ENCODE peak calls at places on chromosomes 1 and 21, in seven cellular contexts. L, R, P, Y, J, O and N are unnamed samples.

GRCh38 chr1:29267341-29268070 is 31.2 kb downstream of the PTPRU start:
- DNase-seq in P (no peak), R (no peak), Y (no peak), J (no peak), L (no peak), O (no peak), N (no peak)

GRCh38 chr21:38247738-38248509 is 8.9 kb upstream of the KCNJ15 start:
- DNase-seq in L (no peak), P (no peak), J (no peak), R (no peak), O (no peak), Y (no peak), N (no peak)

GRCh38 chr1:198935371-198935921 is 296.6 kb downstream of the PTPRC start:
- DNase-seq in J (peak; percentile 2), R (peak; percentile 80), Y (peak; percentile 72), L (peak; percentile 26), P (peak; percentile 92), O (peak; percentile 33), N (no peak)

GRCh38 chr1:211326140-211326527 is 499 bp upstream of the TRAF5 start:
- DNase-seq in Y (no peak), P (peak; percentile 21), J (no peak), O (no peak), R (no peak), L (no peak), N (no peak)

GRCh38 chr1:248404024-248404423 is 1.2 kb downstream of the OR2T1 start:
- DNase-seq in R (no peak), J (peak; percentile 9), P (peak; percentile 30), O (no peak), Y (no peak), L (no peak), N (no peak)

GRCh38 chr21:32733356-32733755 is 5.5 kb upstream of the SYNJ1 start:
- DNase-seq in R (no peak), Y (no peak), J (no peak), O (no peak), P (no peak), L (no peak), N (no peak)

GRCh38 chr1:184212649-184213314 is 161.3 kb downstream of the TSEN15 start:
- DNase-seq in P (peak; percentile 58), L (peak; percentile 43), O (no peak), J (no peak), R (no peak), Y (no peak), N (no peak)

GRCh38 chr1:156499703-156500577 is 635 bp downstream of the MEF2D start:
- DNase-seq in O (peak; percentile 85), Y (peak; percentile 57), L (peak; percentile 72), J (peak; percentile 53), P (peak; percentile 29), R (no peak), N (peak; percentile 74)

GRCh38 chr1:201051399-201051798 is 27.9 kb upstream of the KIF21B start:
- DNase-seq in Y (no peak), L (no peak), R (no peak), P (no peak), J (no peak), O (no peak), N (no peak)

GRCh38 chr1:166902279-166902678 is 26.2 kb upstream of the TADA1 start:
- DNase-seq in R (no peak), L (no peak), O (no peak), P (peak; percentile 9), J (no peak), Y (no peak), N (no peak)

GRCh38 chr1:209704584-209704983 is at the start of gene HSD11B1:
- DNase-seq in Y (peak; percentile 87), L (peak; percentile 91), O (peak; percentile 85), R (peak; percentile 89), P (no peak), J (no peak), N (no peak)
- TF ChIP-seq POLR2A in Y (no peak), L (peak; percentile 23), O (peak; percentile 58), R (no peak), P (no peak), J (no peak), N (no peak)

DNA sequence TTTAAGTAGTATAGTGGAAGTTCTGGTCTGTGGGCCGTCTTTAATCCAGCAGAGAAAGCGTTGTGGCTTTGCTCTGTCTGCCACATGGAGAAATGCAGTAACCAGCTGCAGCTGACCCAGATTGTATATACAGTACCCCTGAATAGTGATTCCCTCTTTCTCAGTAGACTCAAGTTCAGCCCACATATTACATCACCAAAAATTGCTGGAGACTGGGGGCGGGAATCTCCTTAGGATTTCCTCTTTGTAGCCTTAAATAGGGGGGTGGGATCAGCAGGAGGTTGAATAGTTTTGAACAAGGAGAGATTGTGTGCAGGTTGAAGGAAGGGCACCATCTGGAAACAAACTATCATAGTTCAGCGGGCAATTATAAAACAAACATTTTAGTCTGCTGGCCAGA is at the start of gene ANGPTL1:
- DNase-seq in L (no peak), Y (no peak), R (no peak), J (no peak), P (no peak), O (no peak), N (no peak)
- TF ChIP-seq POLR2A in L (no peak), Y (no peak), R (no peak), J (no peak), P (no peak), O (no peak), N (no peak)

DNA sequence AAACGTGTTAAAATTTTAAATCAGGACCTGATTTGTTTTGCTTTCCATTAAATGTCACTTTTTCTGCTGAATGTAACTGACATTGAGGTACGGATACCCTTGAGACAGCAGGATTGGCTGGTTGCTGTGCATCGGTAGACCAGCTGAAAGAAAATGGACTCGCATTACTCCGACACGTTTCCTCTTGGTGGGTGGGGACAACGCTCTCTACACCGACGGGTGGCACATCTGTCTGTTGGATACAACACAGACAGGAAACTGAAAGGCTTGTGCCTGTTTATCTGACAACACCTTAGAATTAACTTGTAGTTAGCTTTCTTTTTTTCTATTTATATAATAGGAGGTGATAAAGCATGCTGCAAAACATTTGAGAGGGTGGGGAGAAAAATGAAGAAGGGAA is 19.4 kb downstream of the PRPF38A start:
- DNase-seq in O (no peak), P (no peak), L (no peak), J (peak; percentile 57), Y (no peak), R (no peak), N (no peak)
- TF ChIP-seq POLR2A in O (no peak), P (no peak), L (no peak), J (no peak), Y (no peak), R (no peak), N (no peak)

GRCh38 chr1:108199231-108199657 is 899 bp downstream of the SLC25A24 start:
- DNase-seq in L (no peak), J (peak; percentile 50), P (peak; percentile 48), Y (no peak), O (no peak), R (no peak), N (no peak)

GRCh38 chr1:108200627-108201106 is 524 bp upstream of the SLC25A24 start:
- DNase-seq in Y (peak; percentile 54), J (peak; percentile 71), P (peak; percentile 80), O (no peak), R (no peak), L (peak; percentile 22), N (peak; percentile 61)

GRCh38 chr1:108201682-108202081 is 1.5 kb upstream of the SLC25A24 start:
- DNase-seq in Y (no peak), O (no peak), J (no peak), L (no peak), R (no peak), P (no peak), N (no peak)

GRCh38 chr1:108194051-108194450 is 6.1 kb downstream of the SLC25A24 start:
- DNase-seq in R (no peak), P (no peak), J (no peak), O (no peak), Y (no peak), L (no peak), N (no peak)

DNA sequence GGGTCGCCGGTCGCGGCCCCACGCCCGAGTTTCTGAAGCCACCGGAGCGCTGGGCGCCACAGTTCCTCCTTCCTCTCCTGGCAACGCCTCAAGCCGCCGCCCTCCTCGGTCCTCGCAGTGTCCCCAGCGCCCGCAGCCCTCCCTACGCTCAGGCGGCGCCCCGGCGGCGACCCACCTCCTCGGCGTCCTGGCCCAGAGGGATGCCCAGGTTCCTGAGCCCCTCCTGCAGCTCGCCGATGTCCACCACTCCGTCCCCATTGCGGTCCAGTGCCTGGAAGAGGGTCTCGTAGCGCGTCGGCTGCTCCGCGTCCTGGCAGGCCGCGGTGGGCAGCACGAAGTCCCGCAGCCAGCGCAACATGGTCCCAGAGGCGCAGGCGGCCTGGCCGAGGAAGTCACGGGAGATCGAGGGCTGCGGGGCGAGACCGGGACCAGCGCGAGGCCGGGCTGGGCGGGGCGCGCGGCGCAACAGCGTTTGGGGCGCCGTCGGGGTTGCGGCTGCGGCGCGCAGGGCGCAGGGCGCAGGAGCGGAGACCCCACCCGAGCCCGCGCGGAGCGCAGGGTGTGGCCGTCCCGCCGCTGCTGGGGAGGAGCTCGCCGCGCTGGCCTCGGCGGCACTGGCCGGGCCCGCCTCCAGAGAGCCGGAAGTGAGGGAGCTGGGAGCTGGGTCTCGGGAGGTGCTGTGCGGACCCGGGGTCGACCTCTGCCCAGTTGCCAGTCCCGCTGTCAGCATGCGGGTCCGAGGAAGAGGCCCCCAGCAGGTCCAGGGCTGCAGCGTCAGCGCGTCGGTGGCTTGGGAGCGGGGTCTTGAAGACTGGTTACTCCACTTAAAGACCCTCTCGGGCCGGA is at the start of gene SLC25A24:
- DNase-seq in J (peak; percentile 92), L (peak; percentile 73), R (peak; percentile 87), Y (peak; percentile 48), O (peak; percentile 87), P (peak; percentile 78), N (peak; percentile 78)
- TF ChIP-seq POLR2A in J (peak; percentile 77), L (peak; percentile 67), R (no peak), Y (no peak), O (no peak), P (peak; percentile 74), N (peak; percentile 60)

GRCh38 chr1:26286064-26286416 is 6.2 kb downstream of the SH3BGRL3 start:
- DNase-seq in J (no peak), R (no peak), P (no peak), O (no peak), L (no peak), Y (no peak), N (no peak)
- TF ChIP-seq POLR2A in J (no peak), R (no peak), P (no peak), O (no peak), L (no peak), Y (no peak), N (no peak)